ENCODE peak calls at places on chromosome 7, in nine cellular contexts. E is A673, J is neural progenitor cell, D is IMR-90, H is fibroblast of lung, R is gastrocnemius medialis, U is SK-N-SH, P is mesenchymal stem cell, Q is tibial artery. W is an unnamed sample.

GRCh38 chr7:42746226-42746625 is 165.6 kb downstream of the C7orf25 start:
- DNase-seq in E (peak; percentile 15), J (no peak), D (no peak), H (peak; percentile 43), R (no peak), U (no peak), P (no peak), Q (no peak), W (no peak)

GRCh38 chr7:17506090-17506489 is 207.6 kb downstream of the AHR start:
- DNase-seq in E (no peak), J (no peak), D (peak; percentile 13), H (peak; percentile 63), R (no peak), U (no peak), P (no peak), Q (no peak), W (no peak)

GRCh38 chr7:128831178-128831993 is 1.2 kb downstream of the FLNC start:
- DNase-seq in E (no peak), J (peak; percentile 75), D (peak; percentile 68), H (peak; percentile 87), R (no peak), U (peak; percentile 74), P (peak; percentile 71), Q (peak; percentile 91), W (peak; percentile 82)

GRCh38 chr7:17646181-17646956 is 293.9 kb downstream of the SNX13 start:
- DNase-seq in E (peak; percentile 34), J (no peak), D (peak; percentile 66), H (peak; percentile 52), R (no peak), U (peak; percentile 17), P (peak; percentile 60), Q (no peak), W (no peak)

GRCh38 chr7:82098410-82098809 is 328.6 kb upstream of the HGF start:
- DNase-seq in E (no peak), J (no peak), D (no peak), H (no peak), R (no peak), U (no peak), P (no peak), Q (no peak), W (no peak)

GRCh38 chr7:138008588-138009349 is 6.9 kb upstream of the CREB3L2 start:
- DNase-seq in E (peak; percentile 74), J (peak; percentile 76), D (peak; percentile 68), H (peak; percentile 47), R (no peak), U (peak; percentile 63), P (peak; percentile 69), Q (no peak), W (no peak)

GRCh38 chr7:16091951-16092350 is 329.4 kb downstream of the CRPPA start:
- DNase-seq in E (peak; percentile 37), J (no peak), D (no peak), H (no peak), R (no peak), U (no peak), P (no peak), Q (no peak), W (no peak)

GRCh38 chr7:7681191-7681935 is 37.0 kb downstream of the RPA3 start:
- DNase-seq in E (peak; percentile 81), J (peak; percentile 37), D (peak; percentile 61), H (peak; percentile 55), R (peak; percentile 14), U (peak; percentile 48), P (peak; percentile 71), Q (no peak), W (peak; percentile 57)

GRCh38 chr7:37028909-37029440 is 304.7 kb upstream of the AOAH start:
- DNase-seq in E (no peak), J (no peak), D (no peak), H (no peak), R (no peak), U (no peak), P (no peak), Q (no peak), W (no peak)

GRCh38 chr7:47143344-47143743 is 438.6 kb downstream of the TNS3 start:
- DNase-seq in E (no peak), J (no peak), D (peak; percentile 84), H (peak; percentile 83), R (no peak), U (no peak), P (peak; percentile 78), Q (no peak), W (no peak)

GRCh38 chr7:78141533-78142281 is 343.1 kb downstream of the PHTF2 start:
- DNase-seq in E (peak; percentile 55), J (no peak), D (peak; percentile 88), H (peak; percentile 87), R (no peak), U (no peak), P (peak; percentile 83), Q (no peak), W (no peak)

GRCh38 chr7:99193527-99194214 is 14.2 kb downstream of the KPNA7 start:
- DNase-seq in E (peak; percentile 33), J (no peak), D (peak; percentile 64), H (peak; percentile 80), R (no peak), U (no peak), P (no peak), Q (no peak), W (no peak)

GRCh38 chr7:34083440-34083839 is 178.1 kb downstream of the BMPER start:
- DNase-seq in E (no peak), J (no peak), D (peak; percentile 36), H (no peak), R (no peak), U (no peak), P (no peak), Q (no peak), W (no peak)

GRCh38 chr7:924541-925231 is 29.8 kb downstream of the ADAP1 start:
- DNase-seq in E (no peak), J (no peak), D (peak; percentile 12), H (peak; percentile 27), R (no peak), U (no peak), P (no peak), Q (peak; percentile 71), W (no peak)

GRCh38 chr7:47711776-47712175 is 129.9 kb upstream of the TNS3 start:
- DNase-seq in E (no peak), J (no peak), D (no peak), H (no peak), R (no peak), U (no peak), P (no peak), Q (no peak), W (no peak)

GRCh38 chr7:41576176-41576575 is 126.7 kb downstream of the INHBA start:
- DNase-seq in E (no peak), J (no peak), D (peak; percentile 69), H (no peak), R (no peak), U (no peak), P (peak; percentile 71), Q (no peak), W (no peak)

GRCh38 chr7:132138817-132139216 is 437.5 kb downstream of the PLXNA4 start:
- DNase-seq in E (no peak), J (peak; percentile 56), D (no peak), H (peak; percentile 76), R (no peak), U (no peak), P (no peak), Q (no peak), W (peak; percentile 39)

DNA sequence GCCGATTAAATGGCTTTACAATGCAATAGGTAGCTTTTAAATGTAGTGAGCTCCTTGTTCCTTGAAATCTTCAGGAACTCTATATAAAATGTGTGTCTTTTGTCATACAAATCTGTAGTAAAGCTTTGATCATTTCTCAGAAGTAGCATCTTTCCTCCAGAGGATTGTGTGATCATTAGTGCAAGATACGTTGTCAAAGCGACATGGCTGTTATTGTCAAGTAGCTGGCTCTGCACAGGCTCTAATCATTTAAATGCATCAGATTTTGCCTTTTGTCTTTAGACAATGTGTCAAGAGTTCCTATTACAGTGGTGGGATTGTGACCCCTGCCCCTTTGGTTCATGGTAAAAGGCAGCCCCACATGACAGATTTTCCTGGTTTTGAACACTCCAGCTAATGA is 116.2 kb upstream of the NAMPT start:
- DNase-seq in E (no peak), J (peak; percentile 29), D (no peak), H (no peak), R (no peak), U (no peak), P (no peak), Q (no peak), W (no peak)
- H3K9me3 ChIP-seq in E (peaks cover 8% of the 10 kb centered on the region), J (no peaks in the 10 kb centered on the region), D (peaks cover 3% of the 10 kb centered on the region), H (no peaks in the 10 kb centered on the region), R (no peaks in the 10 kb centered on the region), U (no peaks in the 10 kb centered on the region), P (peaks cover 2% of the 10 kb centered on the region), Q (no peaks in the 10 kb centered on the region), W (peaks cover 2% of the 10 kb centered on the region)

GRCh38 chr7:57220746-57221145 is 88.5 kb upstream of the ZNF479 start:
- DNase-seq in E (no peak), J (no peak), D (no peak), H (no peak), R (no peak), U (no peak), P (no peak), Q (no peak), W (no peak)

DNA sequence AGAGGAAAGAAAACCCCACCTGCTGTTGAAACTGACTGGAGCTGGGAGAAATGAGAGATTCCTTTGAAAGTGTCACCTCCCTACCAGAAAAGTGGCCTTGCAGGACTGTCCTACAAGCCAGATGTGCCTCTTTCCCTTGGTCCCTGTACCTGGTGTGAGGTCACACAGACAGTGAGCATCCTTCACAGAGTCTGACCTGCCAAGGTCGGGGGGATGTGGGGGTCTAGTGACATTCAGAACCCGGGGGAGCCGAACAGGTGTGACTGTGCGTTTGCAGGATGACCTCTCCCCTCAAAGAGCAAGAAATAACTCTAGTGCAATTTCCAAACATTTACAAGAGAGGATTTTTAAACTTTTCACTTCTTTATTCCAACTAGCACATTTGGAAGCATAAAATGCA is 93.4 kb upstream of the ZNF479 start:
- DNase-seq in E (no peak), J (no peak), D (no peak), H (no peak), R (no peak), U (no peak), P (no peak), Q (no peak), W (no peak)
- H3K9me3 ChIP-seq in E (peaks cover 25% of the 10 kb centered on the region), J (peaks cover 9% of the 10 kb centered on the region), D (peaks cover 28% of the 10 kb centered on the region), H (no peaks in the 10 kb centered on the region), R (no peaks in the 10 kb centered on the region), U (no peaks in the 10 kb centered on the region), P (peaks cover 37% of the 10 kb centered on the region), Q (peaks cover 10% of the 10 kb centered on the region), W (peaks cover 3% of the 10 kb centered on the region)

GRCh38 chr7:157944734-157945291 is 608.0 kb downstream of the DNAJB6 start:
- DNase-seq in E (no peak), J (no peak), D (no peak), H (no peak), R (no peak), U (no peak), P (no peak), Q (no peak), W (no peak)
- H3K9me3 ChIP-seq in E (peaks cover 22% of the 10 kb centered on the region), J (peaks cover 9% of the 10 kb centered on the region), D (peaks cover 58% of the 10 kb centered on the region), H (no peaks in the 10 kb centered on the region), R (no peaks in the 10 kb centered on the region), U (peaks cover 7% of the 10 kb centered on the region), P (peaks cover 44% of the 10 kb centered on the region), Q (peaks cover 22% of the 10 kb centered on the region), W (peaks cover 3% of the 10 kb centered on the region)

DNA sequence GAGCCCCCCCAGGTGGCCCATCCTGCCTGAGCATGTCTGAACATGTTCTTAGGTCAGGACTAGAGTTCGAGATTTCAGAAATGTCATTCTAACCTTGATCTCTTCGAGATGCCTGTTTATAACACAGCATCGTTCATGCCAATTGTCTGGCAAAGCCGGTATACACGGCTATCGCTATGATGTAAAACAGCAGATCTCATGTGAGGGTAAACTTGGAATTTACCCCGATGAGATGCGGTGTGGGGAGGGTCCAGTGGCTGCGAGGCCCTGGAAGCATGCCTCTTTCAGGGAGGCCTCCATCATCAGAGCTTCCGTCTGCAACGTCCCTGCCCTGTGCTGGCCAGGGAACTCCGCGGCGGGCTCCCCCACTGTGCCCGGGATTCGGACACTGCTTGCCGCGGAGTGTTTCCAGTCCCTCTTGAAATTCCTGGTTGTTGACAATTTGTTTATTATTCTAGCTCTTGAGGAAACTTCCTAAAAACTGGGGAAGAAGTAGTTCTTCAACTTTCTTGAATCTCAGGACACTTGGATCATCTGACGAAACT is 168.6 kb upstream of the RHEB start:
- DNase-seq in E (no peak), J (no peak), D (no peak), H (no peak), R (no peak), U (no peak), P (no peak), Q (no peak), W (no peak)
- H3K9me3 ChIP-seq in E (no peaks in the 10 kb centered on the region), J (no peaks in the 10 kb centered on the region), D (no peaks in the 10 kb centered on the region), H (no peaks in the 10 kb centered on the region), R (no peaks in the 10 kb centered on the region), U (no peaks in the 10 kb centered on the region), P (no peaks in the 10 kb centered on the region), Q (no peaks in the 10 kb centered on the region), W (no peaks in the 10 kb centered on the region)

W was measured in WERI-Rb-1.